ENCODE peak calls at places on chromosomes 11 and 22, in eight cellular contexts. One of them, this sample, is unnamed.

GRCh38 chr22:21834869-21835268 is 32.6 kb downstream of the MAPK1 start:
- DNase-seq in iPS DF 19.7: no peak
- DNase-seq in substantia nigra: no peak
- DNase-seq in stimulated activated CD4-positive, alpha-beta T cell treated with anti-CD3 and anti-CD28 coated beads, Interleukin-2, amount 100 ng/mL, for 48 hours: no peak
- DNase-seq in stimulated activated effector memory CD8-positive, alpha-beta T cell treated with anti-CD3 and anti-CD28 coated beads, Interleukin-12 subunit alpha, Interleukin-12 subunit beta, amount 100 ng/mL, for 72 hours: no peak
- DNase-seq in fibroblast of lung: no peak
- DNase-seq in aorta: no peak
- DNase-seq in mucosa of descending colon: no peak
- DNase-seq in this sample: no peak

GRCh38 chr22:27800250-27801131 is 1.1 kb downstream of the MN1 start:
- DNase-seq in iPS DF 19.7: no peak
- DNase-seq in substantia nigra: no peak
- DNase-seq in stimulated activated CD4-positive, alpha-beta T cell treated with anti-CD3 and anti-CD28 coated beads, Interleukin-2, amount 100 ng/mL, for 48 hours: no peak
- DNase-seq in stimulated activated effector memory CD8-positive, alpha-beta T cell treated with anti-CD3 and anti-CD28 coated beads, Interleukin-12 subunit alpha, Interleukin-12 subunit beta, amount 100 ng/mL, for 72 hours: no peak
- DNase-seq in fibroblast of lung: peak; percentile 70
- DNase-seq in aorta: no peak
- DNase-seq in mucosa of descending colon: no peak
- DNase-seq in this sample: no peak

GRCh38 chr11:68987211-68987610 is 6.4 kb upstream of the MRGPRD start:
- DNase-seq in iPS DF 19.7: no peak
- DNase-seq in substantia nigra: no peak
- DNase-seq in stimulated activated CD4-positive, alpha-beta T cell treated with anti-CD3 and anti-CD28 coated beads, Interleukin-2, amount 100 ng/mL, for 48 hours: no peak
- DNase-seq in stimulated activated effector memory CD8-positive, alpha-beta T cell treated with anti-CD3 and anti-CD28 coated beads, Interleukin-12 subunit alpha, Interleukin-12 subunit beta, amount 100 ng/mL, for 72 hours: no peak
- DNase-seq in fibroblast of lung: peak; percentile 27
- DNase-seq in aorta: peak; percentile 2
- DNase-seq in mucosa of descending colon: no peak
- DNase-seq in this sample: no peak

GRCh38 chr11:14253437-14253836 is 105.5 kb downstream of the RRAS2 start:
- DNase-seq in iPS DF 19.7: no peak
- DNase-seq in substantia nigra: peak; percentile 22
- DNase-seq in stimulated activated CD4-positive, alpha-beta T cell treated with anti-CD3 and anti-CD28 coated beads, Interleukin-2, amount 100 ng/mL, for 48 hours: no peak
- DNase-seq in stimulated activated effector memory CD8-positive, alpha-beta T cell treated with anti-CD3 and anti-CD28 coated beads, Interleukin-12 subunit alpha, Interleukin-12 subunit beta, amount 100 ng/mL, for 72 hours: no peak
- DNase-seq in fibroblast of lung: no peak
- DNase-seq in aorta: no peak
- DNase-seq in mucosa of descending colon: no peak
- DNase-seq in this sample: no peak

GRCh38 chr11:2137202-2138071 is 1.8 kb downstream of the IGF2 start:
- DNase-seq in iPS DF 19.7: no peak
- DNase-seq in substantia nigra: no peak
- DNase-seq in stimulated activated CD4-positive, alpha-beta T cell treated with anti-CD3 and anti-CD28 coated beads, Interleukin-2, amount 100 ng/mL, for 48 hours: no peak
- DNase-seq in stimulated activated effector memory CD8-positive, alpha-beta T cell treated with anti-CD3 and anti-CD28 coated beads, Interleukin-12 subunit alpha, Interleukin-12 subunit beta, amount 100 ng/mL, for 72 hours: no peak
- DNase-seq in fibroblast of lung: peak; percentile 43
- DNase-seq in aorta: no peak
- DNase-seq in mucosa of descending colon: no peak
- DNase-seq in this sample: no peak

GRCh38 chr22:43235445-43236400 is 48.8 kb upstream of the TTLL12 start:
- DNase-seq in iPS DF 19.7: no peak
- DNase-seq in substantia nigra: no peak
- DNase-seq in stimulated activated CD4-positive, alpha-beta T cell treated with anti-CD3 and anti-CD28 coated beads, Interleukin-2, amount 100 ng/mL, for 48 hours: no peak
- DNase-seq in stimulated activated effector memory CD8-positive, alpha-beta T cell treated with anti-CD3 and anti-CD28 coated beads, Interleukin-12 subunit alpha, Interleukin-12 subunit beta, amount 100 ng/mL, for 72 hours: no peak
- DNase-seq in fibroblast of lung: no peak
- DNase-seq in aorta: no peak
- DNase-seq in mucosa of descending colon: no peak
- DNase-seq in this sample: no peak

GRCh38 chr11:13368041-13368446 is 90.5 kb downstream of the BMAL1 start:
- DNase-seq in iPS DF 19.7: no peak
- DNase-seq in substantia nigra: no peak
- DNase-seq in stimulated activated CD4-positive, alpha-beta T cell treated with anti-CD3 and anti-CD28 coated beads, Interleukin-2, amount 100 ng/mL, for 48 hours: no peak
- DNase-seq in stimulated activated effector memory CD8-positive, alpha-beta T cell treated with anti-CD3 and anti-CD28 coated beads, Interleukin-12 subunit alpha, Interleukin-12 subunit beta, amount 100 ng/mL, for 72 hours: no peak
- DNase-seq in fibroblast of lung: peak; percentile 76
- DNase-seq in aorta: no peak
- DNase-seq in mucosa of descending colon: no peak
- DNase-seq in this sample: no peak

GRCh38 chr11:69644071-69644961 is 3.4 kb downstream of the CCND1 start:
- DNase-seq in iPS DF 19.7: no peak
- DNase-seq in substantia nigra: peak; percentile 31
- DNase-seq in stimulated activated CD4-positive, alpha-beta T cell treated with anti-CD3 and anti-CD28 coated beads, Interleukin-2, amount 100 ng/mL, for 48 hours: no peak
- DNase-seq in stimulated activated effector memory CD8-positive, alpha-beta T cell treated with anti-CD3 and anti-CD28 coated beads, Interleukin-12 subunit alpha, Interleukin-12 subunit beta, amount 100 ng/mL, for 72 hours: no peak
- DNase-seq in fibroblast of lung: peak; percentile 94
- DNase-seq in aorta: peak; percentile 87
- DNase-seq in mucosa of descending colon: peak; percentile 83
- DNase-seq in this sample: peak; percentile 81

GRCh38 chr11:48170176-48170839 is 46.3 kb upstream of the OR4B1 start:
- DNase-seq in iPS DF 19.7: no peak
- DNase-seq in substantia nigra: no peak
- DNase-seq in stimulated activated CD4-positive, alpha-beta T cell treated with anti-CD3 and anti-CD28 coated beads, Interleukin-2, amount 100 ng/mL, for 48 hours: no peak
- DNase-seq in stimulated activated effector memory CD8-positive, alpha-beta T cell treated with anti-CD3 and anti-CD28 coated beads, Interleukin-12 subunit alpha, Interleukin-12 subunit beta, amount 100 ng/mL, for 72 hours: no peak
- DNase-seq in fibroblast of lung: peak; percentile 47
- DNase-seq in aorta: no peak
- DNase-seq in mucosa of descending colon: no peak
- DNase-seq in this sample: no peak

GRCh38 chr11:71138737-71139425 is 113.5 kb downstream of the SHANK2 start:
- DNase-seq in iPS DF 19.7: no peak
- DNase-seq in substantia nigra: no peak
- DNase-seq in stimulated activated CD4-positive, alpha-beta T cell treated with anti-CD3 and anti-CD28 coated beads, Interleukin-2, amount 100 ng/mL, for 48 hours: no peak
- DNase-seq in stimulated activated effector memory CD8-positive, alpha-beta T cell treated with anti-CD3 and anti-CD28 coated beads, Interleukin-12 subunit alpha, Interleukin-12 subunit beta, amount 100 ng/mL, for 72 hours: no peak
- DNase-seq in fibroblast of lung: no peak
- DNase-seq in aorta: no peak
- DNase-seq in mucosa of descending colon: no peak
- DNase-seq in this sample: peak; percentile 34

GRCh38 chr11:130162733-130163132 is 3.2 kb downstream of the ST14 start:
- DNase-seq in iPS DF 19.7: no peak
- DNase-seq in substantia nigra: no peak
- DNase-seq in stimulated activated CD4-positive, alpha-beta T cell treated with anti-CD3 and anti-CD28 coated beads, Interleukin-2, amount 100 ng/mL, for 48 hours: no peak
- DNase-seq in stimulated activated effector memory CD8-positive, alpha-beta T cell treated with anti-CD3 and anti-CD28 coated beads, Interleukin-12 subunit alpha, Interleukin-12 subunit beta, amount 100 ng/mL, for 72 hours: no peak
- DNase-seq in fibroblast of lung: no peak
- DNase-seq in aorta: no peak
- DNase-seq in mucosa of descending colon: peak; percentile 56
- DNase-seq in this sample: no peak

GRCh38 chr11:108498816-108499408 is 728 bp upstream of the POGLUT3 start:
- DNase-seq in iPS DF 19.7: no peak
- DNase-seq in substantia nigra: no peak
- DNase-seq in stimulated activated CD4-positive, alpha-beta T cell treated with anti-CD3 and anti-CD28 coated beads, Interleukin-2, amount 100 ng/mL, for 48 hours: no peak
- DNase-seq in stimulated activated effector memory CD8-positive, alpha-beta T cell treated with anti-CD3 and anti-CD28 coated beads, Interleukin-12 subunit alpha, Interleukin-12 subunit beta, amount 100 ng/mL, for 72 hours: no peak
- DNase-seq in fibroblast of lung: no peak
- DNase-seq in aorta: no peak
- DNase-seq in mucosa of descending colon: peak; percentile 32
- DNase-seq in this sample: no peak

GRCh38 chr11:45929486-45930030 is 7.1 kb downstream of the LARGE2 start:
- DNase-seq in iPS DF 19.7: no peak
- DNase-seq in substantia nigra: no peak
- DNase-seq in stimulated activated CD4-positive, alpha-beta T cell treated with anti-CD3 and anti-CD28 coated beads, Interleukin-2, amount 100 ng/mL, for 48 hours: no peak
- DNase-seq in stimulated activated effector memory CD8-positive, alpha-beta T cell treated with anti-CD3 and anti-CD28 coated beads, Interleukin-12 subunit alpha, Interleukin-12 subunit beta, amount 100 ng/mL, for 72 hours: no peak
- DNase-seq in fibroblast of lung: no peak
- DNase-seq in aorta: peak; percentile 59
- DNase-seq in mucosa of descending colon: no peak
- DNase-seq in this sample: peak; percentile 81

GRCh38 chr11:130689222-130689908 is 226.9 kb downstream of the SNX19 start:
- DNase-seq in iPS DF 19.7: no peak
- DNase-seq in substantia nigra: no peak
- DNase-seq in stimulated activated CD4-positive, alpha-beta T cell treated with anti-CD3 and anti-CD28 coated beads, Interleukin-2, amount 100 ng/mL, for 48 hours: no peak
- DNase-seq in stimulated activated effector memory CD8-positive, alpha-beta T cell treated with anti-CD3 and anti-CD28 coated beads, Interleukin-12 subunit alpha, Interleukin-12 subunit beta, amount 100 ng/mL, for 72 hours: no peak
- DNase-seq in fibroblast of lung: peak; percentile 73
- DNase-seq in aorta: no peak
- DNase-seq in mucosa of descending colon: no peak
- DNase-seq in this sample: no peak

GRCh38 chr11:65078151-65078550 is 5.7 kb downstream of the CDCA5 start:
- DNase-seq in iPS DF 19.7: no peak
- DNase-seq in substantia nigra: no peak
- DNase-seq in stimulated activated CD4-positive, alpha-beta T cell treated with anti-CD3 and anti-CD28 coated beads, Interleukin-2, amount 100 ng/mL, for 48 hours: peak; percentile 67
- DNase-seq in stimulated activated effector memory CD8-positive, alpha-beta T cell treated with anti-CD3 and anti-CD28 coated beads, Interleukin-12 subunit alpha, Interleukin-12 subunit beta, amount 100 ng/mL, for 72 hours: peak; percentile 43
- DNase-seq in fibroblast of lung: peak; percentile 9
- DNase-seq in aorta: no peak
- DNase-seq in mucosa of descending colon: peak; percentile 86
- DNase-seq in this sample: peak; percentile 82

GRCh38 chr11:86999859-87000753 is 37.6 kb upstream of the TMEM135 start:
- DNase-seq in iPS DF 19.7: no peak
- DNase-seq in substantia nigra: no peak
- DNase-seq in stimulated activated CD4-positive, alpha-beta T cell treated with anti-CD3 and anti-CD28 coated beads, Interleukin-2, amount 100 ng/mL, for 48 hours: no peak
- DNase-seq in stimulated activated effector memory CD8-positive, alpha-beta T cell treated with anti-CD3 and anti-CD28 coated beads, Interleukin-12 subunit alpha, Interleukin-12 subunit beta, amount 100 ng/mL, for 72 hours: no peak
- DNase-seq in fibroblast of lung: peak; percentile 64
- DNase-seq in aorta: no peak
- DNase-seq in mucosa of descending colon: no peak
- DNase-seq in this sample: no peak

GRCh38 chr11:10109836-10110235 is 184.2 kb downstream of the SBF2 start:
- DNase-seq in iPS DF 19.7: no peak
- DNase-seq in substantia nigra: no peak
- DNase-seq in stimulated activated CD4-positive, alpha-beta T cell treated with anti-CD3 and anti-CD28 coated beads, Interleukin-2, amount 100 ng/mL, for 48 hours: no peak
- DNase-seq in stimulated activated effector memory CD8-positive, alpha-beta T cell treated with anti-CD3 and anti-CD28 coated beads, Interleukin-12 subunit alpha, Interleukin-12 subunit beta, amount 100 ng/mL, for 72 hours: no peak
- DNase-seq in fibroblast of lung: peak; percentile 67
- DNase-seq in aorta: no peak
- DNase-seq in mucosa of descending colon: no peak
- DNase-seq in this sample: no peak

GRCh38 chr22:24002849-24003248 is 2.4 kb downstream of the GSTT4 start:
- DNase-seq in iPS DF 19.7: no peak
- DNase-seq in substantia nigra: no peak
- DNase-seq in stimulated activated CD4-positive, alpha-beta T cell treated with anti-CD3 and anti-CD28 coated beads, Interleukin-2, amount 100 ng/mL, for 48 hours: no peak
- DNase-seq in stimulated activated effector memory CD8-positive, alpha-beta T cell treated with anti-CD3 and anti-CD28 coated beads, Interleukin-12 subunit alpha, Interleukin-12 subunit beta, amount 100 ng/mL, for 72 hours: no peak
- DNase-seq in fibroblast of lung: no peak
- DNase-seq in aorta: no peak
- DNase-seq in mucosa of descending colon: no peak
- DNase-seq in this sample: no peak